ENCODE peak calls at places on chromosomes 6 and 20, in eight cellular contexts. One of them, this sample, is unnamed.
A peak's percentile ranks its signal among the peaks of the same experiment; 100 is the strongest.

GRCh38 chr20:46406986-46407670 is 713 bp upstream of the ELMO2 start:
- DNase-seq in sigmoid colon: peak; percentile 87
- DNase-seq in body of pancreas: peak; percentile 98
- DNase-seq in SHP77 treated with DMSO at 0.1 percent for 48 hours: peak; percentile 74
- DNase-seq in epithelial cell of esophagus: peak; percentile 76
- DNase-seq in left lobe of liver: peak; percentile 89
- DNase-seq in PC-9: no peak
- DNase-seq in stimulated activated CD8-positive, alpha-beta memory T cell treated with anti-CD3 and anti-CD28 coated beads, Interleukin-7, amount 100 ng/mL, for 24 hours: peak; percentile 71
- DNase-seq in this sample: peak; percentile 83

GRCh38 chr6:106051241-106051640 is 34.9 kb upstream of the PRDM1 start:
- DNase-seq in sigmoid colon: no peak
- DNase-seq in body of pancreas: no peak
- DNase-seq in SHP77 treated with DMSO at 0.1 percent for 48 hours: no peak
- DNase-seq in epithelial cell of esophagus: no peak
- DNase-seq in left lobe of liver: no peak
- DNase-seq in PC-9: no peak
- DNase-seq in stimulated activated CD8-positive, alpha-beta memory T cell treated with anti-CD3 and anti-CD28 coated beads, Interleukin-7, amount 100 ng/mL, for 24 hours: no peak
- DNase-seq in this sample: no peak

GRCh38 chr6:165013701-165014100 is 295.7 kb downstream of the C6orf118 start:
- DNase-seq in sigmoid colon: no peak
- DNase-seq in body of pancreas: no peak
- DNase-seq in SHP77 treated with DMSO at 0.1 percent for 48 hours: no peak
- DNase-seq in epithelial cell of esophagus: peak; percentile 2
- DNase-seq in left lobe of liver: no peak
- DNase-seq in PC-9: no peak
- DNase-seq in stimulated activated CD8-positive, alpha-beta memory T cell treated with anti-CD3 and anti-CD28 coated beads, Interleukin-7, amount 100 ng/mL, for 24 hours: no peak
- DNase-seq in this sample: no peak

GRCh38 chr20:37081717-37082289 is 14.0 kb downstream of the RBL1 start:
- DNase-seq in sigmoid colon: no peak
- DNase-seq in body of pancreas: no peak
- DNase-seq in SHP77 treated with DMSO at 0.1 percent for 48 hours: no peak
- DNase-seq in epithelial cell of esophagus: no peak
- DNase-seq in left lobe of liver: no peak
- DNase-seq in PC-9: no peak
- DNase-seq in stimulated activated CD8-positive, alpha-beta memory T cell treated with anti-CD3 and anti-CD28 coated beads, Interleukin-7, amount 100 ng/mL, for 24 hours: no peak
- DNase-seq in this sample: no peak

GRCh38 chr6:142726616-142727015 is 218.4 kb downstream of the HIVEP2 start:
- DNase-seq in sigmoid colon: no peak
- DNase-seq in body of pancreas: no peak
- DNase-seq in SHP77 treated with DMSO at 0.1 percent for 48 hours: no peak
- DNase-seq in epithelial cell of esophagus: peak; percentile 9
- DNase-seq in left lobe of liver: no peak
- DNase-seq in PC-9: peak; percentile 46
- DNase-seq in stimulated activated CD8-positive, alpha-beta memory T cell treated with anti-CD3 and anti-CD28 coated beads, Interleukin-7, amount 100 ng/mL, for 24 hours: no peak
- DNase-seq in this sample: no peak

GRCh38 chr6:138160329-138161117 is 1.2 kb upstream of the ARFGEF3 start:
- DNase-seq in sigmoid colon: no peak
- DNase-seq in body of pancreas: no peak
- DNase-seq in SHP77 treated with DMSO at 0.1 percent for 48 hours: peak; percentile 32
- DNase-seq in epithelial cell of esophagus: no peak
- DNase-seq in left lobe of liver: no peak
- DNase-seq in PC-9: peak; percentile 33
- DNase-seq in stimulated activated CD8-positive, alpha-beta memory T cell treated with anti-CD3 and anti-CD28 coated beads, Interleukin-7, amount 100 ng/mL, for 24 hours: no peak
- DNase-seq in this sample: peak; percentile 49

GRCh38 chr6:45479834-45480696 is 102.3 kb upstream of the SUPT3H start:
- DNase-seq in sigmoid colon: no peak
- DNase-seq in body of pancreas: no peak
- DNase-seq in SHP77 treated with DMSO at 0.1 percent for 48 hours: no peak
- DNase-seq in epithelial cell of esophagus: peak; percentile 45
- DNase-seq in left lobe of liver: no peak
- DNase-seq in PC-9: no peak
- DNase-seq in stimulated activated CD8-positive, alpha-beta memory T cell treated with anti-CD3 and anti-CD28 coated beads, Interleukin-7, amount 100 ng/mL, for 24 hours: no peak
- DNase-seq in this sample: no peak

GRCh38 chr20:43431120-43431519 is 26.6 kb upstream of the SRSF6 start:
- DNase-seq in sigmoid colon: no peak
- DNase-seq in body of pancreas: no peak
- DNase-seq in SHP77 treated with DMSO at 0.1 percent for 48 hours: no peak
- DNase-seq in epithelial cell of esophagus: no peak
- DNase-seq in left lobe of liver: no peak
- DNase-seq in PC-9: no peak
- DNase-seq in stimulated activated CD8-positive, alpha-beta memory T cell treated with anti-CD3 and anti-CD28 coated beads, Interleukin-7, amount 100 ng/mL, for 24 hours: no peak
- DNase-seq in this sample: no peak

GRCh38 chr6:157763129-157763893 is 59.7 kb upstream of the SNX9 start:
- DNase-seq in sigmoid colon: peak; percentile 81
- DNase-seq in body of pancreas: peak; percentile 100
- DNase-seq in SHP77 treated with DMSO at 0.1 percent for 48 hours: peak; percentile 68
- DNase-seq in epithelial cell of esophagus: peak; percentile 100
- DNase-seq in left lobe of liver: peak; percentile 71
- DNase-seq in PC-9: peak; percentile 98
- DNase-seq in stimulated activated CD8-positive, alpha-beta memory T cell treated with anti-CD3 and anti-CD28 coated beads, Interleukin-7, amount 100 ng/mL, for 24 hours: no peak
- DNase-seq in this sample: peak; percentile 97

GRCh38 chr20:60212695-60213094 is 254.5 kb downstream of the CDH26 start:
- DNase-seq in sigmoid colon: no peak
- DNase-seq in body of pancreas: no peak
- DNase-seq in SHP77 treated with DMSO at 0.1 percent for 48 hours: no peak
- DNase-seq in epithelial cell of esophagus: no peak
- DNase-seq in left lobe of liver: no peak
- DNase-seq in PC-9: no peak
- DNase-seq in stimulated activated CD8-positive, alpha-beta memory T cell treated with anti-CD3 and anti-CD28 coated beads, Interleukin-7, amount 100 ng/mL, for 24 hours: no peak
- DNase-seq in this sample: no peak

GRCh38 chr6:34022250-34022872 is 123.5 kb downstream of the GRM4 start:
- DNase-seq in sigmoid colon: no peak
- DNase-seq in body of pancreas: no peak
- DNase-seq in SHP77 treated with DMSO at 0.1 percent for 48 hours: no peak
- DNase-seq in epithelial cell of esophagus: no peak
- DNase-seq in left lobe of liver: no peak
- DNase-seq in PC-9: no peak
- DNase-seq in stimulated activated CD8-positive, alpha-beta memory T cell treated with anti-CD3 and anti-CD28 coated beads, Interleukin-7, amount 100 ng/mL, for 24 hours: no peak
- DNase-seq in this sample: no peak

GRCh38 chr6:48825501-48826317 is 637.3 kb downstream of the MMUT start:
- DNase-seq in sigmoid colon: no peak
- DNase-seq in body of pancreas: no peak
- DNase-seq in SHP77 treated with DMSO at 0.1 percent for 48 hours: no peak
- DNase-seq in epithelial cell of esophagus: peak; percentile 44
- DNase-seq in left lobe of liver: no peak
- DNase-seq in PC-9: peak; percentile 37
- DNase-seq in stimulated activated CD8-positive, alpha-beta memory T cell treated with anti-CD3 and anti-CD28 coated beads, Interleukin-7, amount 100 ng/mL, for 24 hours: no peak
- DNase-seq in this sample: no peak

GRCh38 chr6:55456016-55456415 is 123.0 kb downstream of the HMGCLL1 start:
- DNase-seq in sigmoid colon: no peak
- DNase-seq in body of pancreas: no peak
- DNase-seq in SHP77 treated with DMSO at 0.1 percent for 48 hours: no peak
- DNase-seq in epithelial cell of esophagus: no peak
- DNase-seq in left lobe of liver: no peak
- DNase-seq in PC-9: no peak
- DNase-seq in stimulated activated CD8-positive, alpha-beta memory T cell treated with anti-CD3 and anti-CD28 coated beads, Interleukin-7, amount 100 ng/mL, for 24 hours: no peak
- DNase-seq in this sample: no peak

GRCh38 chr6:168756009-168756634 is 315.1 kb downstream of the SMOC2 start:
- DNase-seq in sigmoid colon: no peak
- DNase-seq in body of pancreas: no peak
- DNase-seq in SHP77 treated with DMSO at 0.1 percent for 48 hours: no peak
- DNase-seq in epithelial cell of esophagus: no peak
- DNase-seq in left lobe of liver: no peak
- DNase-seq in PC-9: no peak
- DNase-seq in stimulated activated CD8-positive, alpha-beta memory T cell treated with anti-CD3 and anti-CD28 coated beads, Interleukin-7, amount 100 ng/mL, for 24 hours: no peak
- DNase-seq in this sample: no peak

GRCh38 chr6:55643868-55644267 is 64.9 kb upstream of the HMGCLL1 start:
- DNase-seq in sigmoid colon: no peak
- DNase-seq in body of pancreas: no peak
- DNase-seq in SHP77 treated with DMSO at 0.1 percent for 48 hours: no peak
- DNase-seq in epithelial cell of esophagus: no peak
- DNase-seq in left lobe of liver: no peak
- DNase-seq in PC-9: no peak
- DNase-seq in stimulated activated CD8-positive, alpha-beta memory T cell treated with anti-CD3 and anti-CD28 coated beads, Interleukin-7, amount 100 ng/mL, for 24 hours: no peak
- DNase-seq in this sample: no peak

GRCh38 chr6:22239261-22239660 is 57.6 kb downstream of the PRL start:
- DNase-seq in sigmoid colon: no peak
- DNase-seq in body of pancreas: no peak
- DNase-seq in SHP77 treated with DMSO at 0.1 percent for 48 hours: no peak
- DNase-seq in epithelial cell of esophagus: no peak
- DNase-seq in left lobe of liver: no peak
- DNase-seq in PC-9: no peak
- DNase-seq in stimulated activated CD8-positive, alpha-beta memory T cell treated with anti-CD3 and anti-CD28 coated beads, Interleukin-7, amount 100 ng/mL, for 24 hours: no peak
- DNase-seq in this sample: no peak

GRCh38 chr6:22112490-22112889 is 184.3 kb downstream of the PRL start:
- DNase-seq in sigmoid colon: no peak
- DNase-seq in body of pancreas: no peak
- DNase-seq in SHP77 treated with DMSO at 0.1 percent for 48 hours: no peak
- DNase-seq in epithelial cell of esophagus: peak; percentile 80
- DNase-seq in left lobe of liver: no peak
- DNase-seq in PC-9: no peak
- DNase-seq in stimulated activated CD8-positive, alpha-beta memory T cell treated with anti-CD3 and anti-CD28 coated beads, Interleukin-7, amount 100 ng/mL, for 24 hours: no peak
- DNase-seq in this sample: no peak

GRCh38 chr6:56347526-56347925 is 100.1 kb upstream of the COL21A1 start:
- DNase-seq in sigmoid colon: no peak
- DNase-seq in body of pancreas: no peak
- DNase-seq in SHP77 treated with DMSO at 0.1 percent for 48 hours: no peak
- DNase-seq in epithelial cell of esophagus: peak; percentile 20
- DNase-seq in left lobe of liver: no peak
- DNase-seq in PC-9: no peak
- DNase-seq in stimulated activated CD8-positive, alpha-beta memory T cell treated with anti-CD3 and anti-CD28 coated beads, Interleukin-7, amount 100 ng/mL, for 24 hours: no peak
- DNase-seq in this sample: no peak

GRCh38 chr20:43824699-43825402 is 89.8 kb upstream of the TOX2 start:
- DNase-seq in sigmoid colon: peak; percentile 19
- DNase-seq in body of pancreas: peak; percentile 20
- DNase-seq in SHP77 treated with DMSO at 0.1 percent for 48 hours: no peak
- DNase-seq in epithelial cell of esophagus: no peak
- DNase-seq in left lobe of liver: no peak
- DNase-seq in PC-9: peak; percentile 63
- DNase-seq in stimulated activated CD8-positive, alpha-beta memory T cell treated with anti-CD3 and anti-CD28 coated beads, Interleukin-7, amount 100 ng/mL, for 24 hours: no peak
- DNase-seq in this sample: no peak

GRCh38 chr6:146286976-146287375 is 256.7 kb upstream of the RAB32 start:
- DNase-seq in sigmoid colon: no peak
- DNase-seq in body of pancreas: no peak
- DNase-seq in SHP77 treated with DMSO at 0.1 percent for 48 hours: no peak
- DNase-seq in epithelial cell of esophagus: no peak
- DNase-seq in left lobe of liver: no peak
- DNase-seq in PC-9: no peak
- DNase-seq in stimulated activated CD8-positive, alpha-beta memory T cell treated with anti-CD3 and anti-CD28 coated beads, Interleukin-7, amount 100 ng/mL, for 24 hours: no peak
- DNase-seq in this sample: no peak

GRCh38 chr6:154297711-154298110 is 58.9 kb downstream of the IPCEF1 start:
- DNase-seq in sigmoid colon: no peak
- DNase-seq in body of pancreas: no peak
- DNase-seq in SHP77 treated with DMSO at 0.1 percent for 48 hours: no peak
- DNase-seq in epithelial cell of esophagus: no peak
- DNase-seq in left lobe of liver: no peak
- DNase-seq in PC-9: no peak
- DNase-seq in stimulated activated CD8-positive, alpha-beta memory T cell treated with anti-CD3 and anti-CD28 coated beads, Interleukin-7, amount 100 ng/mL, for 24 hours: no peak
- DNase-seq in this sample: no peak

GRCh38 chr20:13008761-13009681 is at the start of gene SPTLC3:
- DNase-seq in sigmoid colon: peak; percentile 73
- DNase-seq in body of pancreas: peak; percentile 73
- DNase-seq in SHP77 treated with DMSO at 0.1 percent for 48 hours: no peak
- DNase-seq in epithelial cell of esophagus: peak; percentile 73
- DNase-seq in left lobe of liver: peak; percentile 72
- DNase-seq in PC-9: peak; percentile 88
- DNase-seq in stimulated activated CD8-positive, alpha-beta memory T cell treated with anti-CD3 and anti-CD28 coated beads, Interleukin-7, amount 100 ng/mL, for 24 hours: no peak
- DNase-seq in this sample: peak; percentile 65

GRCh38 chr6:293185-294174 is 1.2 kb downstream of the DUSP22 start:
- DNase-seq in sigmoid colon: peak; percentile 82
- DNase-seq in body of pancreas: peak; percentile 47
- DNase-seq in SHP77 treated with DMSO at 0.1 percent for 48 hours: no peak
- DNase-seq in epithelial cell of esophagus: peak; percentile 39
- DNase-seq in left lobe of liver: peak; percentile 70
- DNase-seq in PC-9: no peak
- DNase-seq in stimulated activated CD8-positive, alpha-beta memory T cell treated with anti-CD3 and anti-CD28 coated beads, Interleukin-7, amount 100 ng/mL, for 24 hours: no peak
- DNase-seq in this sample: no peak